ENCODE peak calls at places on chromosome 9, in four cellular contexts. One of them, this sample, is unnamed.

GRCh38 chr9:130319944-130320696 is 54.6 kb downstream of the HMCN2 start:
- DNase-seq in heart right ventricle: no peak
- DNase-seq in thyroid gland: no peak
- DNase-seq in pancreas: no peak
- DNase-seq in this sample: no peak

GRCh38 chr9:134959971-134960310 is 42.2 kb upstream of the FCN1 start:
- DNase-seq in heart right ventricle: no peak
- DNase-seq in thyroid gland: no peak
- DNase-seq in pancreas: no peak
- DNase-seq in this sample: no peak

GRCh38 chr9:92642041-92642451 is 27.9 kb downstream of the IPPK start:
- DNase-seq in heart right ventricle: no peak
- DNase-seq in thyroid gland: no peak
- DNase-seq in pancreas: no peak
- DNase-seq in this sample: no peak

GRCh38 chr9:114276908-114277821 is 45.7 kb upstream of the ORM1 start:
- DNase-seq in heart right ventricle: no peak
- DNase-seq in thyroid gland: no peak
- DNase-seq in pancreas: no peak
- DNase-seq in this sample: peak; percentile 97

GRCh38 chr9:100216178-100216787 is 117.2 kb downstream of the INVS start:
- DNase-seq in heart right ventricle: peak; percentile 54
- DNase-seq in thyroid gland: peak; percentile 31
- DNase-seq in pancreas: no peak
- DNase-seq in this sample: peak; percentile 76

GRCh38 chr9:4581861-4582565 is 80.1 kb upstream of the PLPP6 start:
- DNase-seq in heart right ventricle: no peak
- DNase-seq in thyroid gland: no peak
- DNase-seq in pancreas: no peak
- DNase-seq in this sample: no peak

GRCh38 chr9:86079421-86080111 is 19.8 kb downstream of the GOLM1 start:
- DNase-seq in heart right ventricle: no peak
- DNase-seq in thyroid gland: no peak
- DNase-seq in pancreas: no peak
- DNase-seq in this sample: peak; percentile 91

GRCh38 chr9:129280236-129281231 is 102.5 kb upstream of the IER5L start:
- DNase-seq in heart right ventricle: no peak
- DNase-seq in thyroid gland: no peak
- DNase-seq in pancreas: no peak
- DNase-seq in this sample: no peak

GRCh38 chr9:110083866-110084265 is 124.1 kb downstream of the C9orf152 start:
- DNase-seq in heart right ventricle: no peak
- DNase-seq in thyroid gland: no peak
- DNase-seq in pancreas: no peak
- DNase-seq in this sample: no peak

GRCh38 chr9:684055-684949 is 157.2 kb upstream of the DMRT1 start:
- DNase-seq in heart right ventricle: no peak
- DNase-seq in thyroid gland: no peak
- DNase-seq in pancreas: no peak
- DNase-seq in this sample: peak; percentile 86
- TF ChIP-seq CTCF in heart right ventricle: no peak
- TF ChIP-seq CTCF in thyroid gland: no peak
- TF ChIP-seq CTCF in pancreas: no peak
- TF ChIP-seq CTCF in this sample: no peak

GRCh38 chr9:27717991-27718390 is 144.7 kb upstream of the C9orf72 start:
- DNase-seq in heart right ventricle: no peak
- DNase-seq in thyroid gland: no peak
- DNase-seq in pancreas: no peak
- DNase-seq in this sample: no peak

GRCh38 chr9:27712826-27713225 is 139.5 kb upstream of the C9orf72 start:
- DNase-seq in heart right ventricle: no peak
- DNase-seq in thyroid gland: no peak
- DNase-seq in pancreas: no peak
- DNase-seq in this sample: no peak

GRCh38 chr9:27711241-27711640 is 138.0 kb upstream of the C9orf72 start:
- DNase-seq in heart right ventricle: no peak
- DNase-seq in thyroid gland: no peak
- DNase-seq in pancreas: no peak
- DNase-seq in this sample: no peak

GRCh38 chr9:27715651-27716050 is 142.4 kb upstream of the C9orf72 start:
- DNase-seq in heart right ventricle: no peak
- DNase-seq in thyroid gland: no peak
- DNase-seq in pancreas: no peak
- DNase-seq in this sample: peak; percentile 9

DNA sequence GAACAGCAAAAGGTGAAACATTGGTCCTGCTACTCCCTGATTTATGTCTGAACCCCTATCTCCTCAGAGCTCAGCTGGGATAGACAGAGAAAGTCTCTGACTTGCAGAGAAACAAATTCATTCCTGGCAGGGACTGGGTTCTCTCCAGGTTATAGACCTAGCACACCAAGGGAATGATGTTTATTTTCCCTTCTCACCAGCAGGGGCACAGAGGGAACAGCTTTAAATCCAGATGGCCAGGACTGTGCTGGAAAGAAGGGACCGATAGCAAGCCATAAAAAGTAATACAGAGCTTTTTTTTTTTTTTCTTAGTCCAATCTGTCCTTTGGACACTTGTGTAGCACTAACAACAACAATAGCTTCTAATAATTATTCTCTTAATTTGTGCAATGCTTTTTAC is 141.1 kb upstream of the C9orf72 start:
- DNase-seq in heart right ventricle: no peak
- DNase-seq in thyroid gland: no peak
- DNase-seq in pancreas: no peak
- DNase-seq in this sample: peak; percentile 5
- TF ChIP-seq CTCF in heart right ventricle: no peak
- TF ChIP-seq CTCF in thyroid gland: no peak
- TF ChIP-seq CTCF in pancreas: no peak
- TF ChIP-seq CTCF in this sample: peak; percentile 35

DNA sequence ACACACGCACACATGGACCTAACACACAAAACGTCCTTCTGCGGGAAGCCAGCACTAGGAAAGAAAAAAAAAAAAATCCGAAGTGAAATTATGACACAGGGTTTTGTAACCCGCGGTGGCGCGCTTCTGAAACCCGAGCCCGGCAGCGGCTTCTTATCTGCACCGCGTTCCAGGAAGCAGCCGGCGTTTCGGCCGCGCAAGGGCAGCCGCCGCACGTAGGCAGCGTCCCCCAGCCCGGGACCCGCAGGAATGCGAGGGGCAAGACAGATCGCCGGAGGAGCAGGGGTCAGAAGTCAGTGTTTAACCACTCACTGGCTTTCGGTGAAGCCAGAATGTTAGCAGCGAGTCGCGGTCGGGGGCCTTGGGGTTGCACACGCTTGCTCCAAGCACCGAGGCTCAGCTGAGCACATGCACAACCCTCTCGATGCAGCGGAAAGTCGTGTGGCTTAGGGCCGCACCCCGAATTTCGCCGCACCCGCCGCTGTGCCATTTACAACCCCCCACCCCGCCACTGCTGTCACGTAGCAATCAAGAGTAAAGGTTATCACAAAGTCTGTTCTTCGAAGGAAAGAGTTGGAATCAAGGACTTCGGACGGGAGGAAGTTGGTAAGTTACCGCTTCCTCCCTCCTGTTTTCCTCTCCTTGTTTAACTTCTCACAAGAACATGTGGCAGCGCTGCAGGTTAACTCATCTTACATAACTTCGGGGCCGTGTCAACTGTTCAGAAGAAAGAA is 167.9 kb downstream of the AUH start:
- DNase-seq in heart right ventricle: peak; percentile 83
- DNase-seq in thyroid gland: peak; percentile 75
- DNase-seq in pancreas: peak; percentile 93
- DNase-seq in this sample: peak; percentile 85
- TF ChIP-seq CTCF in heart right ventricle: no peak
- TF ChIP-seq CTCF in thyroid gland: no peak
- TF ChIP-seq CTCF in pancreas: no peak
- TF ChIP-seq CTCF in this sample: no peak

GRCh38 chr9:137434498-137435380 is 6.4 kb downstream of the ENTPD8 start:
- DNase-seq in heart right ventricle: no peak
- DNase-seq in thyroid gland: no peak
- DNase-seq in pancreas: peak; percentile 82
- DNase-seq in this sample: no peak
- TF ChIP-seq CTCF in heart right ventricle: no peak
- TF ChIP-seq CTCF in thyroid gland: no peak
- TF ChIP-seq CTCF in pancreas: no peak
- TF ChIP-seq CTCF in this sample: no peak

DNA sequence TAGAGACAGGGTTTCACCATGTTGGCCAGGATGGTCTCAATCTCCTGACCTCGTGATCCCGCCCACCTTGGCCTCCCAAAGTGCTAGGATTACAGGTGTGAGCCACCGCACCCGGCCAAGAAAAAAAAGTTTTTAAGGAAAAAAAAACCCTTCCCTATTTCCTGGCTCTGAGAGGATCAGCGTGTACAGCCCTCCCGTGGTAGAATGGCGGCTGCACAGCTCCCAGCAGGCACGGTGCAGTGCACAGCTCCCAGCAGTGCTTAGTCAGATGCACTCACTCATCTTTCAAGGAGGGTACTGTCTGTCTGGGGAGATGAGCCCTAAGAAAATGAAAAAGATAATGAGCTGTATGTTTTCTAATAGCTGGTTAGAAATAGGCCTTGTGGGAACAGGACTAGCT is 36.8 kb upstream of the SLC2A8 start:
- DNase-seq in heart right ventricle: no peak
- DNase-seq in thyroid gland: no peak
- DNase-seq in pancreas: no peak
- DNase-seq in this sample: peak; percentile 22
- TF ChIP-seq CTCF in heart right ventricle: no peak
- TF ChIP-seq CTCF in thyroid gland: no peak
- TF ChIP-seq CTCF in pancreas: no peak
- TF ChIP-seq CTCF in this sample: no peak

DNA sequence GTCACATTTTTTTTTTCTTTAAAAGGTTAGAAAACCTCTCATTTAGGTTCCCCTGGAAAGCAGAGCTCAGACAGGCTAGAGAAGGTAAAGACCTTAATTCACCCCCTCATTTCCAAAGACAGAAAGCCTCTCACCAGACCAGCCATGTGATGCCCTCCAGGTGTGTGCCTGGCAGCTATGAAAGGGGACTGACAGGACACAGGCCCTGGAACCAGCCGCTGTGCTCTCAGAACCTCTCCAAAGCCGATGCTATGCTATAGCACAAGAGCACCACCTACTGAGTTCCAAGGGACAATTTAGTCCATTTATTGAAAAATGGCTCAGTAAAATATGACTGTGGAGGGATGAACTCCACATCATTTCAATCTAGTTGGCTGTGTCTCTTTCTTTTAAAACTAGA is 48.8 kb downstream of the FANCC start:
- DNase-seq in heart right ventricle: peak; percentile 22
- DNase-seq in thyroid gland: peak; percentile 73
- DNase-seq in pancreas: no peak
- DNase-seq in this sample: peak; percentile 48
- TF ChIP-seq CTCF in heart right ventricle: no peak
- TF ChIP-seq CTCF in thyroid gland: peak; percentile 49
- TF ChIP-seq CTCF in pancreas: peak; percentile 12
- TF ChIP-seq CTCF in this sample: peak; percentile 59

GRCh38 chr9:36802171-36802920 is 229.7 kb downstream of the MELK start:
- DNase-seq in heart right ventricle: no peak
- DNase-seq in thyroid gland: no peak
- DNase-seq in pancreas: no peak
- DNase-seq in this sample: peak; percentile 58

GRCh38 chr9:36796671-36797419 is 224.2 kb downstream of the MELK start:
- DNase-seq in heart right ventricle: no peak
- DNase-seq in thyroid gland: no peak
- DNase-seq in pancreas: no peak
- DNase-seq in this sample: no peak

GRCh38 chr9:36797471-36798220 is 225.0 kb downstream of the MELK start:
- DNase-seq in heart right ventricle: no peak
- DNase-seq in thyroid gland: no peak
- DNase-seq in pancreas: no peak
- DNase-seq in this sample: no peak

GRCh38 chr9:36793277-36793676 is 220.6 kb downstream of the MELK start:
- DNase-seq in heart right ventricle: no peak
- DNase-seq in thyroid gland: no peak
- DNase-seq in pancreas: no peak
- DNase-seq in this sample: no peak

DNA sequence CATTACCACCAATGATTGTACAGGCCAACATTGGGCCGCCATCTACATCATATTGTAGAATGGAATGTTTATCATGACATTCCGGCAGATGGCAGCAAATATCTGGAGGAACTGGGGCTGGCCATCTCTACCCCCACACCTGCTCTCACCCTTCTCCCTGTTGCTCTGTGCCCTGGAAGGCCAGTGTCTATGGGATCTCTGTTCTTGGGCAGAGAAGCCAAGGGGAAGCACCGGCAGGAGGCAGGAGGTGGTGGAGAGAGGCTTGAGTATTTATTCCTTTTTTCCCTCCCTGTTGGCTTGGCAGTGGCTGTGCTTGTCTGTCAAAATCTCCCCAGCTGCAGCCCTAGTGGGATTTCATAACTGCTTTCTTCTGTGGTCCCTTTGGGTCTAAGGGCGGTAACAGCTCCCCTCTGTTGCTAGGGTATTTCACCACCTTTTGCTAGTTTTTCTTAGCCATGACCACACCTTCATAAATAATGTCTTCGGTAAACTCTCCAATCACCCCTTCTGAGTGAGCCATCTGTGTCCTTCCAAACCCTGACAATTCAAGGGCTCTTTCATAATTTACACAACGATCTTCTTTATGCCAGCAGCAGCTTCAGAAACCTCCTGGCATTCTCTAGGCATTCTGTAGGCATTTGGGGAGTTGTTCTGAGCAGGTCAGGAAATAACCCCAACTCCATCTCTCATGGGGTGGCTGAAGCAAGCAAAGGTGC is 225.8 kb downstream of the MELK start:
- DNase-seq in heart right ventricle: no peak
- DNase-seq in thyroid gland: no peak
- DNase-seq in pancreas: no peak
- DNase-seq in this sample: peak; percentile 27
- TF ChIP-seq CTCF in heart right ventricle: no peak
- TF ChIP-seq CTCF in thyroid gland: no peak
- TF ChIP-seq CTCF in pancreas: no peak
- TF ChIP-seq CTCF in this sample: peak; percentile 20